ENCODE peak calls at places on chromosomes 6 and 20, in ten cellular contexts. A is bronchial epithelial cell, C is astrocyte of the spinal cord, J is colonic mucosa, H is RWPE1, G is GM12865, L is ovary, W is AG09309, Z is A549, S is HL-60. I is an unnamed sample.
A peak's percentile ranks its signal among the peaks of the same experiment; 100 is the strongest.

GRCh38 chr20:35306931-35307517 is 14.8 kb upstream of the FAM83C start:
- DNase-seq in A (peak; percentile 65), C (peak; percentile 76), J (peak; percentile 60), H (peak; percentile 66), G (peak; percentile 27), L (no peak), W (no peak), Z (peak; percentile 91), S (peak; percentile 79), I (peak; percentile 62)

GRCh38 chr20:58772786-58773185 is 77.9 kb downstream of the GNAS-AS1 start:
- DNase-seq in A (no peak), C (no peak), J (no peak), H (no peak), G (no peak), L (no peak), W (no peak), Z (no peak), S (no peak), I (no peak)

GRCh38 chr6:1229808-1230207 is 82.1 kb upstream of the FOXQ1 start:
- DNase-seq in A (no peak), C (no peak), J (no peak), H (no peak), G (no peak), L (no peak), W (no peak), Z (no peak), S (no peak), I (no peak)

GRCh38 chr20:57594092-57594911 is 25.9 kb downstream of the ZBP1 start:
- DNase-seq in A (no peak), C (peak; percentile 7), J (no peak), H (peak; percentile 77), G (peak; percentile 63), L (peak; percentile 31), W (no peak), Z (peak; percentile 69), S (peak; percentile 23), I (peak; percentile 84)

GRCh38 chr6:170122676-170123075 is 168.2 kb downstream of the DLL1 start:
- DNase-seq in A (peak; percentile 49), C (no peak), J (peak; percentile 4), H (no peak), G (no peak), L (no peak), W (no peak), Z (no peak), S (no peak), I (no peak)

GRCh38 chr20:24755411-24755922 is 193.6 kb upstream of the CST7 start:
- DNase-seq in A (no peak), C (peak; percentile 58), J (no peak), H (no peak), G (no peak), L (no peak), W (no peak), Z (no peak), S (no peak), I (peak; percentile 19)

GRCh38 chr6:46655803-46656202 is 3.0 kb downstream of the SLC25A27 start:
- DNase-seq in A (no peak), C (no peak), J (peak; percentile 34), H (no peak), G (peak; percentile 9), L (no peak), W (no peak), Z (peak; percentile 5), S (peak; percentile 7), I (peak; percentile 37)

GRCh38 chr6:16961577-16961976 is 140.3 kb upstream of the STMND1 start:
- DNase-seq in A (no peak), C (peak; percentile 43), J (no peak), H (no peak), G (no peak), L (no peak), W (no peak), Z (no peak), S (no peak), I (no peak)

GRCh38 chr6:152068622-152069261 is 261.3 kb downstream of the ESR1 start:
- DNase-seq in A (peak; percentile 42), C (peak; percentile 36), J (no peak), H (no peak), G (no peak), L (no peak), W (no peak), Z (no peak), S (no peak), I (no peak)

GRCh38 chr20:11522359-11522758 is 395.3 kb upstream of the BTBD3 start:
- DNase-seq in A (no peak), C (peak; percentile 75), J (no peak), H (no peak), G (no peak), L (no peak), W (no peak), Z (no peak), S (no peak), I (no peak)

GRCh38 chr20:48740269-48740603 is 87.6 kb downstream of the PREX1 start:
- DNase-seq in A (no peak), C (no peak), J (no peak), H (no peak), G (no peak), L (no peak), W (no peak), Z (no peak), S (no peak), I (no peak)

GRCh38 chr6:156423829-156424228 is 353.3 kb upstream of the ARID1B start:
- DNase-seq in A (no peak), C (no peak), J (no peak), H (no peak), G (peak; percentile 11), L (no peak), W (no peak), Z (no peak), S (no peak), I (no peak)

DNA sequence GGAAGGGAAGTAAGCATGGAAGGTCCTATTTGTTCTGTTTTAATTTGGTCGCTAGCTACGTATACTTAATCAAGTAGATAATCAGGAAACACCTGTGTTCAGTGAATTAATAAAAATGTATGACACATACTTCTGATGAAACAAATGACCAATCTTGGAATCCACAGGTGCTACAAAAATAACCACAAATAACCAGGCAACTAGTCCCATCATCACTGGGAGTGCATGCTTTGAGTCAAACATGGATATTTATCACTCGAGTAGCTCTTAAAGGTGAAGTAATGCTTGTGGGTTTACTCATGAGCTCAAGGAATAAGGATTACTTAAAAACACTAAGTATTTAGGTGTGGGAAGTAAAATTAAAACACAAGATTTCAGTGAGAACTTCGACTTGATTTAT is 285.6 kb upstream of the ID4 start:
- DNase-seq in A (peak; percentile 74), C (no peak), J (no peak), H (no peak), G (no peak), L (no peak), W (no peak), Z (no peak), S (no peak), I (no peak)
- TF ChIP-seq CTCF in A (no peak), C (no peak), J (no peak), H (no peak), G (no peak), L (no peak), W (no peak), Z (no peak), S (no peak), I (no peak)

GRCh38 chr6:141309295-141309694 is 823.4 kb upstream of the GJE1 start:
- DNase-seq in A (no peak), C (no peak), J (no peak), H (no peak), G (peak; percentile 20), L (no peak), W (no peak), Z (no peak), S (no peak), I (no peak)
- TF ChIP-seq CTCF in A (peak; percentile 6), C (no peak), J (no peak), H (no peak), G (no peak), L (no peak), W (no peak), Z (no peak), S (no peak), I (no peak)

GRCh38 chr6:5220436-5220835 is 40.3 kb downstream of the LYRM4 start:
- DNase-seq in A (no peak), C (no peak), J (no peak), H (no peak), G (no peak), L (no peak), W (no peak), Z (no peak), S (no peak), I (no peak)
- TF ChIP-seq CTCF in A (no peak), C (no peak), J (no peak), H (no peak), G (no peak), L (no peak), W (no peak), Z (no peak), S (no peak), I (no peak)

GRCh38 chr6:95357380-95358025 is 219.8 kb upstream of the MANEA start:
- DNase-seq in A (no peak), C (no peak), J (no peak), H (no peak), G (no peak), L (no peak), W (no peak), Z (no peak), S (no peak), I (no peak)

GRCh38 chr6:95354551-95354950 is 222.8 kb upstream of the MANEA start:
- DNase-seq in A (no peak), C (no peak), J (no peak), H (no peak), G (no peak), L (no peak), W (no peak), Z (no peak), S (no peak), I (no peak)

GRCh38 chr6:95352064-95352463 is 225.3 kb upstream of the MANEA start:
- DNase-seq in A (peak; percentile 27), C (peak; percentile 14), J (no peak), H (no peak), G (no peak), L (no peak), W (no peak), Z (no peak), S (no peak), I (no peak)
- TF ChIP-seq CTCF in A (no peak), C (no peak), J (no peak), H (no peak), G (no peak), L (no peak), W (no peak), Z (no peak), S (no peak), I (no peak)

I was measured in nephron progenitor cell.